ENCODE peak calls at places on chromosomes 7 and 10, in ten cellular contexts. K, X, V, P, Q, B, O, T, Y and N are unnamed samples.

GRCh38 chr10:92290076-92290836 is 622 bp downstream of the CPEB3 start:
- DNase-seq in Y (peak), P (peak), K (peak), O (peak), T (peak), B (no peak), V (peak), X (peak), Q (no peak), N (peak)

GRCh38 chr10:100482181-100482833 is 19.5 kb downstream of the WNT8B start:
- DNase-seq in T (peak), V (peak), Y (peak), X (peak), K (peak), P (peak), O (peak), B (peak), Q (peak), N (peak)

GRCh38 chr7:105876964-105877601 is 684 bp upstream of the ATXN7L1 start:
- DNase-seq in B (no peak), V (no peak), Q (peak), P (peak), O (peak), K (peak), T (peak), X (no peak), Y (peak), N (peak)

GRCh38 chr10:34916368-34916767 is 101.3 kb upstream of the PARD3 start:
- DNase-seq in T (peak), Q (no peak), O (no peak), V (no peak), K (peak), B (no peak), X (no peak), Y (peak), P (peak), N (peak)

GRCh38 chr10:99595770-99596465 is 24.3 kb downstream of the SLC25A28 start:
- DNase-seq in T (no peak), Q (no peak), O (no peak), P (no peak), X (no peak), Y (no peak), K (no peak), B (no peak), V (no peak), N (no peak)

GRCh38 chr10:22717728-22718127 is 3.4 kb upstream of the PIP4K2A start:
- DNase-seq in Q (no peak), V (no peak), B (no peak), O (no peak), Y (no peak), P (no peak), K (no peak), T (no peak), X (no peak), N (no peak)

GRCh38 chr10:49005270-49005669 is 65.6 kb upstream of the LRRC18 start:
- DNase-seq in T (no peak), K (no peak), Y (no peak), B (no peak), Q (no peak), O (no peak), X (no peak), P (no peak), V (no peak), N (no peak)

GRCh38 chr7:42493436-42494198 is 256.6 kb upstream of the GLI3 start:
- DNase-seq in Y (peak), V (no peak), B (no peak), X (no peak), T (peak), Q (peak), P (peak), O (no peak), K (peak), N (peak)

GRCh38 chr10:106401161-106401560 is 763.3 kb downstream of the SORCS1 start:
- DNase-seq in V (no peak), B (no peak), P (no peak), T (peak), X (no peak), Y (peak), Q (no peak), K (no peak), O (no peak), N (peak)

GRCh38 chr7:44287488-44288380 is 37.7 kb downstream of the CAMK2B start:
- DNase-seq in V (no peak), K (no peak), P (peak), T (no peak), O (peak), Q (peak), X (no peak), Y (no peak), B (no peak), N (no peak)

GRCh38 chr10:49321021-49321420 is 22.1 kb downstream of the C10orf71 start:
- DNase-seq in V (no peak), Q (no peak), P (no peak), O (no peak), B (no peak), K (no peak), T (no peak), Y (no peak), X (no peak), N (no peak)

GRCh38 chr10:97574374-97575100 is 2.0 kb downstream of the ANKRD2 start:
- DNase-seq in Q (peak), T (peak), O (no peak), B (peak), P (peak), Y (peak), X (no peak), K (peak), V (no peak), N (peak)

GRCh38 chr7:93707249-93707648 is 132.7 kb upstream of the CALCR start:
- DNase-seq in Y (no peak), P (no peak), T (no peak), X (no peak), Q (no peak), K (no peak), V (no peak), O (no peak), B (no peak), N (no peak)

GRCh38 chr7:106773228-106773627 is 91.9 kb upstream of the PIK3CG start:
- DNase-seq in O (no peak), T (no peak), K (no peak), Q (no peak), V (no peak), B (no peak), P (no peak), Y (peak), X (no peak), N (no peak)

GRCh38 chr7:151040616-151041375 is 7.5 kb upstream of the ASIC3 start:
- DNase-seq in P (no peak), V (no peak), Y (no peak), T (no peak), Q (no peak), O (no peak), K (no peak), X (no peak), B (no peak), N (no peak)

GRCh38 chr7:30914611-30915601 is 3.3 kb downstream of the AQP1 start:
- DNase-seq in T (peak), Q (peak), X (no peak), Y (peak), V (no peak), K (peak), P (no peak), B (peak), O (no peak), N (peak)

GRCh38 chr7:132249591-132249971 is 326.7 kb downstream of the PLXNA4 start:
- DNase-seq in K (no peak), Q (no peak), O (peak), P (no peak), V (no peak), B (no peak), Y (peak), X (no peak), T (no peak), N (peak)

GRCh38 chr7:141460781-141461715 is 90.2 kb upstream of the AGK start:
- DNase-seq in V (no peak), X (no peak), Q (no peak), P (peak), K (no peak), T (no peak), B (no peak), O (peak), Y (no peak), N (peak)

GRCh38 chr10:126376956-126377355 is 11.3 kb downstream of the ADAM12 start:
- DNase-seq in Q (no peak), V (peak), X (no peak), P (no peak), T (peak), K (peak), Y (peak), O (no peak), B (no peak), N (no peak)

GRCh38 chr7:18276380-18276779 is 219.2 kb upstream of the HDAC9 start:
- DNase-seq in Y (no peak), X (no peak), V (no peak), T (no peak), O (no peak), B (no peak), P (no peak), K (no peak), Q (no peak), N (no peak)

GRCh38 chr7:818031-818699 is 14.1 kb upstream of the SUN1 start:
- DNase-seq in V (peak), T (peak), O (no peak), K (peak), P (no peak), Q (no peak), X (no peak), B (no peak), Y (peak), N (no peak)

GRCh38 chr7:115471891-115472290 is 550.0 kb downstream of the MDFIC start:
- DNase-seq in X (no peak), O (no peak), T (peak), B (no peak), V (no peak), K (peak), Q (no peak), Y (no peak), P (no peak), N (no peak)

GRCh38 chr7:40024048-40024447 is 74.0 kb downstream of the CDK13 start:
- DNase-seq in K (no peak), Y (no peak), Q (no peak), T (no peak), V (no peak), X (no peak), O (no peak), P (no peak), B (no peak), N (no peak)

GRCh38 chr10:42691361-42692120 is 53.2 kb upstream of the ZNF33B start:
- DNase-seq in V (no peak), X (no peak), B (no peak), T (no peak), O (no peak), Y (no peak), Q (no peak), P (no peak), K (no peak), N (peak)

GRCh38 chr7:155481764-155482163 is 23.8 kb downstream of the EN2 start:
- DNase-seq in P (no peak), T (no peak), B (no peak), Y (no peak), O (no peak), X (no peak), Q (no peak), V (no peak), K (no peak), N (no peak)

GRCh38 chr10:96991313-96991841 is 159.3 kb downstream of the LCOR start:
- DNase-seq in K (peak), O (no peak), P (no peak), Y (peak), B (no peak), V (no peak), Q (no peak), T (peak), X (no peak), N (peak)

GRCh38 chr7:50450691-50451051 is 521 bp upstream of the FIGNL1 start:
- DNase-seq in Y (no peak), Q (peak), O (no peak), B (no peak), P (no peak), T (no peak), X (no peak), V (no peak), K (no peak), N (no peak)

GRCh38 chr10:132575320-132576201 is 38.0 kb downstream of the INPP5A start:
- DNase-seq in X (no peak), B (peak), P (no peak), K (peak), Y (peak), O (no peak), T (peak), V (no peak), Q (no peak), N (no peak)

GRCh38 chr7:34108150-34108549 is 202.8 kb downstream of the BMPER start:
- DNase-seq in O (no peak), P (no peak), Q (no peak), K (peak), Y (no peak), B (no peak), T (peak), X (no peak), V (no peak), N (no peak)

GRCh38 chr7:108263364-108263951 is 133.3 kb upstream of the LAMB4 start:
- DNase-seq in Q (no peak), B (no peak), P (no peak), Y (no peak), T (no peak), X (no peak), V (peak), K (no peak), O (no peak), N (no peak)

GRCh38 chr10:13614530-13615332 is 28.0 kb downstream of the PRPF18 start:
- DNase-seq in B (no peak), X (no peak), P (no peak), Q (no peak), T (peak), V (no peak), K (peak), O (no peak), Y (peak), N (peak)
- TF ChIP-seq CTCF in B (no peak), X (no peak), P (no peak), Q (no peak), T (no peak), V (no peak), K (peak), O (peak), Y (no peak), N (no peak)

GRCh38 chr7:3909128-3909527 is 608.1 kb downstream of the SDK1 start:
- DNase-seq in P (no peak), T (no peak), B (no peak), Y (no peak), X (no peak), O (peak), Q (no peak), V (no peak), K (no peak), N (no peak)
- H3K27ac ChIP-seq in P (no peak), T (no peak), B (no peak), Y (no peak), X (no peak), O (no peak), Q (no peak), V (no peak), K (no peak), N (no peak)

GRCh38 chr10:61904711-61905445 is 3.4 kb downstream of the ARID5B start:
- DNase-seq in O (no peak), P (peak), B (peak), Q (no peak), V (peak), X (no peak), Y (peak), T (peak), K (peak), N (peak)
- TF ChIP-seq CTCF in O (no peak), P (peak), B (peak), Q (no peak), V (peak), X (peak), Y (peak), T (peak), K (peak), N (peak)

GRCh38 chr7:54888736-54889082 is 129.7 kb upstream of the SEC61G start:
- DNase-seq in T (no peak), Y (no peak), B (no peak), K (no peak), P (no peak), V (no peak), X (no peak), Q (no peak), O (no peak), N (no peak)

GRCh38 chr7:54882121-54882520 is 123.1 kb upstream of the SEC61G start:
- DNase-seq in Q (no peak), P (no peak), O (no peak), V (no peak), Y (no peak), B (no peak), K (no peak), X (no peak), T (no peak), N (no peak)

GRCh38 chr7:54888067-54888735 is 129.2 kb upstream of the SEC61G start:
- DNase-seq in Q (no peak), K (no peak), V (no peak), P (no peak), Y (no peak), O (no peak), X (no peak), T (no peak), B (no peak), N (no peak)

GRCh38 chr7:54882694-54883093 is 123.7 kb upstream of the SEC61G start:
- DNase-seq in T (no peak), O (no peak), K (no peak), Y (peak), V (no peak), B (no peak), X (no peak), P (no peak), Q (no peak), N (no peak)

DNA sequence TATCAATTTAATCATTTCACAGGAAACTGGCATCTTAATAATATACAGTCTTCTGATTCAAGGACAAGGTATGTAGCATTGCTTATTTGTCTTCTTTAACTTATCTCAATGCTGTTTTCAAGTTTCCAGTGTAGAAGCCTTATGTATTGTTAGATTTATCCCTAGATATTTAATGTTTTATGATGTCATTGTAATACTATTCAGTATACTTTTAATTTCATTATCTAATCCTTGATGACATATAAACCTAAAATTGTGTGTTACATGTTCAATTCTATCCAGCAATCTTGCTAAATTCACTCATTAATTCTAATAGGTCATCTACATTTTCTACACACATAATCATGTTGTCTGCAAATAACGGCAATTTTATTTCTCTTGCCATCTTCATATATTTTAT is 126.3 kb upstream of the SEC61G start:
- DNase-seq in X (no peak), B (no peak), K (no peak), V (no peak), T (peak), P (no peak), O (no peak), Y (no peak), Q (no peak), N (no peak)
- H3K27ac ChIP-seq in X (no peak), B (no peak), K (no peak), V (no peak), T (no peak), P (no peak), O (no peak), Y (no peak), Q (no peak), N (no peak)